ENCODE peak calls at places on chromosomes 3 and 15, in six cellular contexts. C, N, P, G, R and Q are unnamed samples.

GRCh38 chr3:146170591-146170990 is 9.6 kb upstream of the PLOD2 start:
- DNase-seq in C (no peak), P (no peak), G (no peak), R (no peak), N (no peak), Q (no peak)

GRCh38 chr15:95884276-95884675 is 446.2 kb upstream of the NR2F2 start:
- DNase-seq in C (no peak), G (no peak), P (no peak), N (no peak), R (no peak), Q (no peak)

GRCh38 chr3:31533169-31533870 is 595 bp downstream of the STT3B start:
- DNase-seq in P (peak), N (peak), G (no peak), R (peak), C (no peak), Q (peak)

GRCh38 chr3:183548262-183548769 is 7.2 kb downstream of the KLHL6 start:
- DNase-seq in R (no peak), G (no peak), C (no peak), P (no peak), N (no peak), Q (no peak)

GRCh38 chr15:76336254-76337046 is at the start of gene ISL2:
- DNase-seq in C (peak), G (peak), N (peak), P (peak), R (peak), Q (peak)

GRCh38 chr3:192571197-192571791 is 156.0 kb downstream of the FGF12 start:
- DNase-seq in P (no peak), G (no peak), C (no peak), N (no peak), R (no peak), Q (no peak)

GRCh38 chr15:48392356-48392755 is 61.1 kb downstream of the DUT start:
- DNase-seq in G (no peak), R (no peak), P (no peak), C (no peak), N (no peak), Q (no peak)

GRCh38 chr15:25670025-25670554 is 193.0 kb downstream of the ATP10A start:
- DNase-seq in R (peak), N (no peak), P (no peak), G (no peak), C (no peak), Q (no peak)

GRCh38 chr3:58962040-58962651 is 87.7 kb downstream of the CFAP20DC start:
- DNase-seq in P (no peak), G (no peak), N (no peak), C (no peak), R (no peak), Q (no peak)

GRCh38 chr3:99929409-99930139 is 111.9 kb downstream of the CMSS1 start:
- DNase-seq in G (no peak), N (no peak), R (no peak), P (no peak), C (no peak), Q (no peak)

GRCh38 chr3:184166671-184167070 is 8.0 kb upstream of the AP2M1 start:
- DNase-seq in R (no peak), P (no peak), N (no peak), G (no peak), C (no peak), Q (no peak)

GRCh38 chr15:82933576-82933975 is 18.9 kb downstream of the HOMER2 start:
- DNase-seq in C (no peak), R (no peak), P (no peak), N (no peak), G (no peak), Q (no peak)

GRCh38 chr15:39997031-39997430 is 42.0 kb downstream of the SRP14 start:
- DNase-seq in C (no peak), G (no peak), P (no peak), R (no peak), N (no peak), Q (no peak)

GRCh38 chr3:194584866-194585265 is 48.4 kb downstream of the TMEM44 start:
- DNase-seq in C (no peak), R (no peak), N (no peak), G (no peak), P (no peak), Q (no peak)

GRCh38 chr3:177822826-177823225 is 625.5 kb upstream of the TBL1XR1 start:
- DNase-seq in N (no peak), P (no peak), G (no peak), R (no peak), C (no peak), Q (no peak)

GRCh38 chr3:177284383-177284881 is 87.2 kb upstream of the TBL1XR1 start:
- DNase-seq in C (no peak), G (no peak), P (peak), N (peak), R (peak), Q (no peak)

GRCh38 chr3:45064512-45065372 is 38.6 kb downstream of the CLEC3B start:
- DNase-seq in N (no peak), G (no peak), P (peak), C (no peak), R (no peak), Q (no peak)

GRCh38 chr15:64247906-64248541 is 85.2 kb upstream of the PPIB start:
- DNase-seq in C (peak), N (peak), G (peak), P (peak), R (no peak), Q (no peak)

GRCh38 chr3:184177331-184177731 is 2.7 kb downstream of the AP2M1 start:
- DNase-seq in G (no peak), R (no peak), C (no peak), N (no peak), P (no peak), Q (no peak)

GRCh38 chr3:155369244-155369643 is 75.8 kb upstream of the STRIT1 start:
- DNase-seq in P (no peak), R (no peak), N (no peak), C (no peak), G (no peak), Q (no peak)

GRCh38 chr3:155369735-155370134 is 76.3 kb upstream of the STRIT1 start:
- DNase-seq in G (no peak), P (no peak), C (no peak), N (no peak), R (no peak), Q (no peak)

GRCh38 chr3:155365178-155365783 is 71.8 kb upstream of the STRIT1 start:
- DNase-seq in P (no peak), N (no peak), G (no peak), C (no peak), R (no peak), Q (no peak)

GRCh38 chr3:155370198-155370597 is 76.7 kb upstream of the STRIT1 start:
- DNase-seq in R (no peak), N (no peak), G (no peak), C (no peak), P (no peak), Q (no peak)

GRCh38 chr3:155367510-155367909 is 74.0 kb upstream of the STRIT1 start:
- DNase-seq in N (no peak), G (no peak), R (no peak), P (no peak), C (no peak), Q (no peak)
- TF ChIP-seq POLR2AphosphoS5 in N (no peak), G (no peak), R (no peak), P (no peak), C (no peak), Q (no peak)

GRCh38 chr3:171874251-171874679 is 31.1 kb downstream of the TMEM212 start:
- DNase-seq in N (peak), C (no peak), G (no peak), R (no peak), P (no peak), Q (no peak)
- TF ChIP-seq POLR2A in N (no peak), C (no peak), G (no peak), R (no peak), P (no peak), Q (no peak)

GRCh38 chr3:169619793-169620192 is 43.7 kb downstream of the MECOM start:
- DNase-seq in G (no peak), N (no peak), P (no peak), C (no peak), R (no peak), Q (no peak)
- TF ChIP-seq TAF1 in G (no peak), N (no peak), P (no peak), C (no peak), R (no peak), Q (no peak)

DNA sequence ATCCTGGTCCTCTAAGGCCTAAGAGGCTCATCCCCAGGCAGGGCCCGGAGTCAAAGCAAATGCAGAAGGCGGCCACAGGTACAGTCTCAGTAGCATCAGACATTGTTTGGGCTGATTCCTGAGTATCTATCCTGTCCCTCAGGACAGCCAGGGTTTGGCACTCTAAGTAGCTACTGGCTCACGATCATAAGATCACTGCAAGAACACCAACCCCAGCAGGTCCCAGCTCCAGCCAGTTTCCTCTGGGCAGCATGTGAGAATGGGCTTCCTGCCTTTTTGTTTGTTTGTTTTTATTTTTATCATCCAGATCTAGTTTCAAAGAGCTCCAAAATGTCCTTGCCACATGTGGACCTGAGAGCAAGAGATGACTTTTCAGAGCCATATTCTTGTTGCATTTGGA is 32.7 kb downstream of the LRRFIP2 start:
- DNase-seq in N (no peak), R (no peak), P (no peak), G (no peak), C (no peak), Q (no peak)
- TF ChIP-seq POLR2AphosphoS5 in N (no peak), R (no peak), P (no peak), G (no peak), C (no peak), Q (no peak)

GRCh38 chr15:101090460-101090853 is 161.4 kb downstream of the CHSY1 start:
- DNase-seq in C (no peak), P (no peak), G (no peak), R (no peak), N (no peak), Q (no peak)

GRCh38 chr15:101088311-101088710 is 163.5 kb downstream of the CHSY1 start:
- DNase-seq in G (no peak), N (no peak), C (no peak), R (no peak), P (no peak), Q (no peak)

GRCh38 chr15:101089579-101090459 is 162.0 kb downstream of the CHSY1 start:
- DNase-seq in P (no peak), G (no peak), R (no peak), C (no peak), N (no peak), Q (no peak)

GRCh38 chr15:101087172-101087769 is 164.6 kb downstream of the CHSY1 start:
- DNase-seq in N (no peak), G (no peak), C (no peak), P (no peak), R (no peak), Q (no peak)

DNA sequence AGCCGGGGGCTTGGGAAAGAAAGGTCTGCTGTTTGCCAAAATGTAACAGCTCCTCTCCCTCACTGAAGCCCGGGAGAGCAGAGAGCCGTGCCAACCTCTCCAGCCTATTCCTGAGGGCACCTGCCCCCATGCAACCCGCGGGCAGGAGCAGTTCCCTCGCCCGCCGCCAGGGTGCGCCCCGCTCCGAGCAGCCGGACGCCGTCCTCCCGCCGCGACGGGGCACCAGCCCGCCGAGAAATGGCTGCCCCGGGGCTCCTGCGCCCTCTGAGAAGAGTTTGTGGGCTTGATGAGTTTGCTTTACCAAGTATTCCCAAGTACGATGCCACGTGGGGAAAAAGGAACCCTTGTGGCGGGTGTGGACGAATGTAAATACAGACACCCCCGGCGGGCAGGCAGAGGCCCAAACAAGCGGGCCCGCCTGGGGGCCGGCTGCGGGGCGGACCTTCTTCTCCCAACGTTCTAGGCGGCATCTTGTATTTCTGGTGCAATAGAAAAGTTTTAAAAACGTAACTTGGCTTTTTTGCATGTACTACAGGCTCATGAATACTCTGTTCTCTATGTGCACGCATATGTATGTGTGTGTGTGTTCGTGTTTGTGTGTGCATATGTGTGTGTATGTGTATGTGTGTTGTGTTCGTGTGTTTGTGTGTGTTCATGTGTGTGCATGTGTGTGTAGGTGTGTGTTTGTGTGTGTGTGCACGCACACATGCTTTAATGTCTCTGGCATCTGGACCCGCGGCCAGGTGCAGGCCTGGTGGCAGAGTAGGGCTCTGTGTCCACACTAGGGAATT is 162.9 kb downstream of the CHSY1 start:
- DNase-seq in R (peak), N (peak), G (no peak), C (peak), P (peak), Q (peak)
- TF ChIP-seq POLR2A in R (no peak), N (no peak), G (no peak), C (no peak), P (no peak), Q (no peak)

DNA sequence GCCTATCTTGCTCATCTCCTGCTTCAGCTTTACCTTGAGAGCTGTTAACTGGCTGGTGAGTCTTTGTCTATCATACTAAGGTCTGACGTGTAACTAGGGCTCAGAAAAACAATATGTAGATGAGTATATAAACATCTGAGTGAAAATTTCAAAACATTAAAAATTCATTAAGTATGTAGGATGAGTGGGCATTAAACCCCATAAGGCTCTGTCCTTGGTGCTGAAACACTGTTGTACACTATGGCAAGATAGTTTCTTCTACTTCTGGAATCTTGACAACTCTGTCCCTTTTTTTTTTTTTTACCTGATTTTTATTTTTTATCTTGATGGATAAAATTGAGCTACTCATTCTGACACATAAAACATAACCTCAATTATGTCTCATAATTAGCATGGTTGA is 54.4 kb downstream of the DGKG start:
- DNase-seq in P (no peak), C (no peak), G (no peak), R (no peak), N (peak), Q (no peak)
- TF ChIP-seq TAF1 in P (no peak), C (no peak), G (no peak), R (no peak), N (no peak), Q (no peak)

GRCh38 chr3:66041116-66041515 is 2.4 kb upstream of the MAGI1 start:
- DNase-seq in C (no peak), R (no peak), G (no peak), N (no peak), P (no peak), Q (no peak)
- TF ChIP-seq POLR2AphosphoS5 in C (no peak), R (no peak), G (no peak), N (no peak), P (no peak), Q (no peak)

DNA sequence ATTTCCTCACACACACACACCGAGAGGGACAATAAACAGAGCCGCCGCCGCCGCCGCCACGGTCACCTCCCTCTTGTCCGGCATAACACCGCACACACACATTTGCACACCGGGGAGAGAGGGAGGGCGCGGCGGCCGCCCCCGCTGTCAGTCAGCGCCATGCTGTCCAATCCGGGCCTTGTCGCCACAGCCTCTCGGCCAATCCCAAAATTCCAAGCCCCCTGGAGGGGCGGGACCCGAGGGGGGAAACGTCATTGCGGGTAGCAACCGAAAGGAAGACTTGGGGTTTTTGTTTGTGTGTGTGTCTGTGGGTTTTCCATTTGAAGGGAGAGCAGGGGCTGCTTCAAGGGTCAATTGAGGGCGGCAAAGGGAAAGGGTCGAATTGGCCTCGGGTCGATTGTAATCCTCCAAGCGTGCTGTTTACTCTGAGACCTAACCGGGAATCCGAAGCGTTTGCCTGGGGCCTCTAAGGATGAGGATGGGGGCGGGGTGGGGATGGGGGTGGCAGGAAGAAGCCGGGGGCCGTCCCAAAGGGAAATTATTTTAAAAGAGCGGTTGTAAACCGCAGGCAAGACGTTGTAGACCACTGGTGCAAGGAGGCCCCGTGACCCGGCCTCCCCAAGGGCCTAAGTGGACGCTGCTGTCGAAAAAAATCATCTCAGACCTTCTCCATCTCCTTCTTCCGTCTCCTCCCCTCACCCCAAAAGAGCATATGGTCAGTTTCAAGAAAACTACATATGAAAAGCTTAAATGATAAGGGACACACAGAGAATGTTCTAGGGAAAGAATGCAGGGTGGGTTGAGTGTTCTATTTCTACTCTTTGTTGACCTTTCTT is at the start of gene TOP2B:
- DNase-seq in G (peak), R (peak), C (peak), P (peak), N (peak), Q (peak)
- TF ChIP-seq POLR2A in G (peak), R (no peak), C (peak), P (peak), N (no peak), Q (peak)

GRCh38 chr15:78224024-78224413 is 10.3 kb downstream of the ACSBG1 start:
- DNase-seq in G (no peak), C (no peak), R (no peak), N (no peak), P (no peak), Q (no peak)
- TF ChIP-seq TAF1 in G (no peak), C (no peak), R (no peak), N (no peak), P (no peak), Q (no peak)